ENCODE peak calls at places on chromosomes 5 and 9, in five cellular contexts. Q is upper lobe of right lung; A is dorsolateral prefrontal cortex; G is ovary; X is CD8-positive, alpha-beta T cell. W is an unnamed sample.
A peak's percentile ranks its signal among the peaks of the same experiment; 100 is the strongest.

GRCh38 chr9:72894342-72894741 is 58.5 kb downstream of the ALDH1A1 start:
- DNase-seq in G (no peak), A (no peak), X (no peak), Q (no peak), W (peak; percentile 7)

GRCh38 chr5:95027151-95027721 is 257.7 kb downstream of the MCTP1 start:
- DNase-seq in Q (no peak), X (no peak), A (no peak), G (no peak), W (no peak)

GRCh38 chr9:116280529-116280928 is 126.9 kb downstream of the PAPPA start:
- DNase-seq in G (no peak), X (no peak), Q (no peak), A (no peak), W (peak; percentile 52)

GRCh38 chr9:93156475-93157008 is 22.5 kb upstream of the NINJ1 start:
- DNase-seq in Q (no peak), G (no peak), X (no peak), A (no peak), W (no peak)

GRCh38 chr9:90102292-90102901 is 497.6 kb downstream of the GADD45G start:
- DNase-seq in A (peak; percentile 83), Q (peak; percentile 86), X (peak; percentile 69), G (peak; percentile 84), W (peak; percentile 95)

GRCh38 chr5:31671339-31671741 is 32.4 kb downstream of the PDZD2 start:
- DNase-seq in Q (no peak), A (no peak), X (no peak), G (peak; percentile 31), W (no peak)

GRCh38 chr9:95458666-95459065 is 58.1 kb downstream of the PTCH1 start:
- DNase-seq in X (no peak), Q (no peak), G (no peak), A (no peak), W (no peak)

GRCh38 chr5:43658499-43658898 is 55.5 kb downstream of the NNT start:
- DNase-seq in Q (no peak), A (no peak), G (no peak), X (no peak), W (peak; percentile 27)

GRCh38 chr5:74556631-74557595 is 83.6 kb downstream of the ENC1 start:
- DNase-seq in G (no peak), Q (no peak), A (no peak), X (no peak), W (peak; percentile 92)

GRCh38 chr9:127122176-127123151 is at the start of gene ANGPTL2:
- DNase-seq in X (no peak), Q (peak; percentile 88), G (peak; percentile 97), A (peak; percentile 94), W (peak; percentile 62)

GRCh38 chr5:79535477-79536192 is 21.7 kb upstream of the HOMER1 start:
- DNase-seq in G (no peak), X (no peak), A (no peak), Q (no peak), W (peak; percentile 14)

GRCh38 chr5:66653380-66653779 is 57.2 kb downstream of the MAST4 start:
- DNase-seq in X (no peak), Q (no peak), A (peak; percentile 58), G (no peak), W (peak; percentile 87)

GRCh38 chr5:173328896-173329369 is 719 bp upstream of the STC2 start:
- DNase-seq in Q (no peak), X (no peak), G (no peak), A (no peak), W (peak; percentile 91)

GRCh38 chr9:120925535-120926396 is 830 bp downstream of the TRAF1 start:
- DNase-seq in Q (no peak), G (no peak), A (no peak), X (peak; percentile 73), W (peak; percentile 78)

GRCh38 chr5:152994040-152994439 is 496.4 kb upstream of the GRIA1 start:
- DNase-seq in A (no peak), G (no peak), Q (no peak), X (no peak), W (peak; percentile 86)

GRCh38 chr9:129023036-129023907 is 4.9 kb downstream of the SH3GLB2 start:
- DNase-seq in A (peak; percentile 74), G (peak; percentile 71), X (no peak), Q (no peak), W (no peak)

GRCh38 chr9:21833090-21833801 is 30.8 kb downstream of the MTAP start:
- DNase-seq in X (no peak), Q (no peak), A (no peak), G (no peak), W (peak; percentile 97)

GRCh38 chr9:97600531-97601227 is 32.5 kb downstream of the TSTD2 start:
- DNase-seq in A (no peak), Q (no peak), X (no peak), G (no peak), W (no peak)

GRCh38 chr5:96844476-96844990 is 31.8 kb upstream of the ERAP2 start:
- DNase-seq in G (no peak), A (no peak), Q (no peak), X (no peak), W (peak; percentile 54)

GRCh38 chr5:174159327-174160247 is 114.1 kb downstream of the NSG2 start:
- DNase-seq in A (no peak), G (no peak), Q (no peak), X (no peak), W (peak; percentile 40)

GRCh38 chr5:71533614-71534013 is 53.5 kb upstream of the MCCC2 start:
- DNase-seq in Q (no peak), X (no peak), G (no peak), A (no peak), W (peak; percentile 41)

GRCh38 chr5:56039985-56040384 is 45.2 kb upstream of the IL6ST start:
- DNase-seq in A (no peak), G (no peak), X (no peak), Q (no peak), W (no peak)

GRCh38 chr9:124079176-124079925 is 67.8 kb downstream of the LHX2 start:
- DNase-seq in G (no peak), A (peak; percentile 84), X (no peak), Q (no peak), W (peak; percentile 15)

GRCh38 chr9:112000743-112001142 is 104.1 kb downstream of the UGCG start:
- DNase-seq in X (no peak), Q (no peak), A (no peak), G (no peak), W (no peak)

GRCh38 chr9:128254855-128255759 is 20.7 kb downstream of the GOLGA2 start:
- DNase-seq in G (peak; percentile 36), X (peak; percentile 64), A (no peak), Q (peak; percentile 80), W (peak; percentile 47)

GRCh38 chr9:7828344-7828743 is 28.8 kb upstream of the DMAC1 start:
- DNase-seq in Q (no peak), A (no peak), X (no peak), G (no peak), W (no peak)

GRCh38 chr9:130579738-130580463 is 524 bp downstream of the FUBP3 start:
- DNase-seq in G (no peak), A (no peak), X (no peak), Q (no peak), W (no peak)

GRCh38 chr9:95434116-95435073 is 82.4 kb downstream of the PTCH1 start:
- DNase-seq in Q (no peak), G (no peak), A (no peak), X (no peak), W (peak; percentile 13)

GRCh38 chr9:75505654-75506053 is 384.8 kb upstream of the PCSK5 start:
- DNase-seq in A (no peak), X (no peak), Q (no peak), G (no peak), W (no peak)

GRCh38 chr5:37212096-37212495 is 37.1 kb downstream of the CPLANE1 start:
- DNase-seq in X (no peak), A (no peak), G (no peak), Q (no peak), W (no peak)

GRCh38 chr9:133273819-133274218 is 1.2 kb downstream of the ABO start:
- DNase-seq in G (no peak), Q (no peak), A (no peak), X (no peak), W (no peak)
- H3K4me3 ChIP-seq in G (peak overlapping the region; percentile 43), Q (peak overlapping the region; percentile 52), A (no peak overlapping the region), X (no peak overlapping the region), W (no peak overlapping the region)

GRCh38 chr9:83701769-83702168 is 6.0 kb downstream of the UBQLN1 start:
- DNase-seq in G (no peak), X (no peak), Q (no peak), A (no peak), W (peak; percentile 69)
- H3K4me3 ChIP-seq in G (no peak overlapping the region), X (no peak overlapping the region), Q (no peak overlapping the region), A (no peak overlapping the region), W (no peak overlapping the region)

GRCh38 chr9:18478517-18479361 is 4.8 kb downstream of the ADAMTSL1 start:
- DNase-seq in X (no peak), G (no peak), Q (no peak), A (no peak), W (no peak)
- H3K4me3 ChIP-seq in X (no peak overlapping the region), G (no peak overlapping the region), Q (no peak overlapping the region), A (no peak overlapping the region), W (no peak overlapping the region)

DNA sequence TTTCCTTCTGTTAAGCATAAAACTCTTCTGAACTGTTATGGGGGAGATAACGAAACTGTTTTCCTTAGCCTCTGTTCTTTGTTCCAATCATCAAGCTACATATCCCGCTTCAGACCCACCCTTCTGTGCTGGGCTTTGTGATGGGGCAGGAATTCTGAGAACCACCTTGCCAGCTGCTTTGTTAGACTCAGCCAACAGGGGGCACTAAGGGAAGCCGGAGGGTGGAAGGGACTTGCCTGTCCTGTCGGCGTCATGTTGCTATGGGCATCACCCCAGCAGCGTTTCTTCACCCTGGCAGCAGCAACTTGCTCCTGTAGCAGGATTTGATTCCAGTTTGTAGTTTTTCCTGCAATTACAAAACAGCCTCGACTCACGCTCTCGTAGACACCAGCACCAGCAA is 169.1 kb downstream of the CAAP1 start:
- DNase-seq in X (no peak), Q (no peak), A (no peak), G (no peak), W (peak; percentile 66)
- H3K4me3 ChIP-seq in X (no peak overlapping the region), Q (no peak overlapping the region), A (peak overlapping the region; percentile 41), G (no peak overlapping the region), W (no peak overlapping the region)

GRCh38 chr5:4938941-4939546 is 201.1 kb upstream of the ADAMTS16 start:
- DNase-seq in X (no peak), Q (no peak), G (no peak), A (no peak), W (no peak)
- H3K4me3 ChIP-seq in X (no peak overlapping the region), Q (no peak overlapping the region), G (no peak overlapping the region), A (no peak overlapping the region), W (no peak overlapping the region)

GRCh38 chr9:110671849-110672248 is 3.3 kb downstream of the MUSK start:
- DNase-seq in A (no peak), Q (no peak), G (no peak), X (no peak), W (peak; percentile 52)

GRCh38 chr9:110672873-110673508 is 4.4 kb downstream of the MUSK start:
- DNase-seq in X (no peak), A (no peak), G (no peak), Q (no peak), W (no peak)

GRCh38 chr9:110669439-110669838 is 848 bp downstream of the MUSK start:
- DNase-seq in Q (no peak), X (no peak), G (no peak), A (no peak), W (peak; percentile 70)

GRCh38 chr9:110668528-110669167 is at the start of gene MUSK:
- DNase-seq in Q (no peak), A (no peak), X (no peak), G (no peak), W (no peak)
- H3K4me3 ChIP-seq in Q (peak within 1 kb of the TSS; percentile 33), A (no peak within 1 kb of the TSS), X (no peak within 1 kb of the TSS), G (no peak within 1 kb of the TSS), W (no peak within 1 kb of the TSS)